ENCODE peak calls at places on chromosome 21, in four cellular contexts. Z is foreskin fibroblast; O is activated T-helper 2 cell treated with anti-CD3 and anti-CD28 coated beads, Interferon-gamma antibody, Interleukin-2, Interleukin-4, amounts not matched to agents 10 μg/mL and 5 μg/mL and 100 μg/mL, durations not matched to agents 14 hours and 24 hours and 36 hours; G is transverse colon. Y is an unnamed sample.

GRCh38 chr21:46617267-46618051 is 12.6 kb upstream of the S100B start:
- DNase-seq in Z (no peak), O (no peak), G (no peak), Y (peak; percentile 37)

GRCh38 chr21:26732442-26733221 is 112.6 kb downstream of the ADAMTS1 start:
- DNase-seq in Z (peak; percentile 29), O (no peak), G (peak; percentile 21), Y (peak; percentile 57)

GRCh38 chr21:34926784-34927548 is 122.1 kb downstream of the RUNX1 start:
- DNase-seq in Z (peak; percentile 45), O (no peak), G (peak; percentile 56), Y (peak; percentile 23)

GRCh38 chr21:42317826-42318746 is 2.9 kb upstream of the TFF3 start:
- DNase-seq in Z (no peak), O (no peak), G (no peak), Y (no peak)

GRCh38 chr21:46394819-46395152 is 63.9 kb upstream of the DIP2A start:
- DNase-seq in Z (no peak), O (no peak), G (no peak), Y (no peak)

GRCh38 chr21:44758141-44758561 is 43.5 kb downstream of the UBE2G2 start:
- DNase-seq in Z (no peak), O (no peak), G (no peak), Y (no peak)

GRCh38 chr21:40841524-40842196 is 5.3 kb downstream of the DSCAM start:
- DNase-seq in Z (no peak), O (no peak), G (no peak), Y (peak; percentile 24)

GRCh38 chr21:27132270-27132669 is 165.4 kb upstream of the ADAMTS5 start:
- DNase-seq in Z (peak; percentile 49), O (no peak), G (no peak), Y (no peak)

GRCh38 chr21:43890042-43890441 is 25.0 kb downstream of the AGPAT3 start:
- DNase-seq in Z (no peak), O (no peak), G (no peak), Y (no peak)

GRCh38 chr21:36255650-36256047 is 64.3 kb upstream of the MORC3 start:
- DNase-seq in Z (no peak), O (no peak), G (no peak), Y (no peak)

GRCh38 chr21:40516336-40516735 is 330.6 kb downstream of the DSCAM start:
- DNase-seq in Z (no peak), O (no peak), G (peak; percentile 12), Y (no peak)

GRCh38 chr21:42332557-42332956 is 17.3 kb upstream of the TFF3 start:
- DNase-seq in Z (no peak), O (no peak), G (peak; percentile 51), Y (no peak)

GRCh38 chr21:42381347-42381984 is 14.4 kb downstream of the TMPRSS3 start:
- DNase-seq in Z (peak; percentile 10), O (no peak), G (peak; percentile 63), Y (no peak)

GRCh38 chr21:32378956-32379355 is 13.9 kb downstream of the URB1 start:
- DNase-seq in Z (no peak), O (no peak), G (no peak), Y (no peak)

GRCh38 chr21:28224191-28224755 is 768.4 kb downstream of the LTN1 start:
- DNase-seq in Z (no peak), O (no peak), G (no peak), Y (no peak)

Y was measured in HFFc6.